ENCODE peak calls at places on chromosomes 4 and X, in ten cellular contexts. H is suprapubic skin, I is GM12865, P is GM20000, Q is fibroblast of lung, Z is B cell, T is astrocyte of the spinal cord, X is BE2C, L is AG09309, R is cardiac muscle cell. F is an unnamed sample.

GRCh38 chrX:151899622-151900021 is 13.1 kb upstream of the MAGEA4 start:
- DNase-seq in H (no peak), I (no peak), P (no peak), Q (peak; percentile 2), Z (no peak), T (peak; percentile 9), X (no peak), L (no peak), R (peak; percentile 33), F (peak; percentile 64)

GRCh38 chr4:83449009-83449408 is 6.6 kb downstream of the HELQ start:
- DNase-seq in H (no peak), I (no peak), P (no peak), Q (no peak), Z (no peak), T (no peak), X (no peak), L (no peak), R (no peak), F (no peak)

GRCh38 chr4:174201898-174202297 is 81.6 kb downstream of the FBXO8 start:
- DNase-seq in H (no peak), I (no peak), P (no peak), Q (peak; percentile 38), Z (no peak), T (no peak), X (no peak), L (no peak), R (no peak), F (no peak)

GRCh38 chr4:92634891-92635290 is 331.1 kb downstream of the GRID2 start:
- DNase-seq in H (no peak), I (no peak), P (no peak), Q (no peak), Z (no peak), T (peak; percentile 18), X (no peak), L (no peak), R (no peak), F (no peak)

GRCh38 chr4:108114503-108114902 is 54.2 kb downstream of the LEF1 start:
- DNase-seq in H (no peak), I (no peak), P (no peak), Q (no peak), Z (no peak), T (no peak), X (no peak), L (no peak), R (no peak), F (no peak)

GRCh38 chr4:79611026-79611425 is 203.0 kb upstream of the GK2 start:
- DNase-seq in H (no peak), I (no peak), P (no peak), Q (no peak), Z (no peak), T (no peak), X (no peak), L (no peak), R (no peak), F (no peak)

GRCh38 chrX:119618439-119618838 is 12.2 kb upstream of the NKRF start:
- DNase-seq in H (no peak), I (peak; percentile 42), P (no peak), Q (no peak), Z (peak; percentile 58), T (no peak), X (no peak), L (no peak), R (no peak), F (no peak)

GRCh38 chr4:4386296-4386735 is 586 bp upstream of the NSG1 start:
- DNase-seq in H (no peak), I (no peak), P (no peak), Q (no peak), Z (no peak), T (no peak), X (peak; percentile 75), L (no peak), R (peak; percentile 37), F (no peak)

GRCh38 chr4:48341776-48342558 is 638 bp downstream of the SLAIN2 start:
- DNase-seq in H (peak; percentile 87), I (peak; percentile 61), P (peak; percentile 52), Q (peak; percentile 22), Z (peak; percentile 52), T (peak; percentile 36), X (peak; percentile 72), L (no peak), R (peak; percentile 48), F (peak; percentile 60)

GRCh38 chrX:48695925-48696300 is 621 bp upstream of the SUV39H1 start:
- DNase-seq in H (no peak), I (no peak), P (peak; percentile 17), Q (no peak), Z (no peak), T (no peak), X (peak; percentile 55), L (no peak), R (no peak), F (no peak)

GRCh38 chr4:139555705-139556070 is 331 bp downstream of the SETD7 start:
- DNase-seq in H (peak; percentile 83), I (no peak), P (no peak), Q (peak; percentile 45), Z (no peak), T (no peak), X (no peak), L (no peak), R (no peak), F (peak; percentile 72)

GRCh38 chr4:139556071-139556734 is at the start of gene SETD7:
- DNase-seq in H (peak; percentile 90), I (peak; percentile 66), P (peak; percentile 65), Q (peak; percentile 79), Z (peak; percentile 64), T (peak; percentile 82), X (peak; percentile 79), L (peak; percentile 34), R (peak; percentile 86), F (peak; percentile 78)

GRCh38 chr4:139558235-139559094 is 2.4 kb upstream of the SETD7 start:
- DNase-seq in H (no peak), I (no peak), P (no peak), Q (no peak), Z (no peak), T (no peak), X (no peak), L (no peak), R (no peak), F (no peak)

GRCh38 chr4:139557506-139558110 is 1.6 kb upstream of the SETD7 start:
- DNase-seq in H (no peak), I (no peak), P (no peak), Q (no peak), Z (no peak), T (no peak), X (no peak), L (no peak), R (no peak), F (no peak)

DNA sequence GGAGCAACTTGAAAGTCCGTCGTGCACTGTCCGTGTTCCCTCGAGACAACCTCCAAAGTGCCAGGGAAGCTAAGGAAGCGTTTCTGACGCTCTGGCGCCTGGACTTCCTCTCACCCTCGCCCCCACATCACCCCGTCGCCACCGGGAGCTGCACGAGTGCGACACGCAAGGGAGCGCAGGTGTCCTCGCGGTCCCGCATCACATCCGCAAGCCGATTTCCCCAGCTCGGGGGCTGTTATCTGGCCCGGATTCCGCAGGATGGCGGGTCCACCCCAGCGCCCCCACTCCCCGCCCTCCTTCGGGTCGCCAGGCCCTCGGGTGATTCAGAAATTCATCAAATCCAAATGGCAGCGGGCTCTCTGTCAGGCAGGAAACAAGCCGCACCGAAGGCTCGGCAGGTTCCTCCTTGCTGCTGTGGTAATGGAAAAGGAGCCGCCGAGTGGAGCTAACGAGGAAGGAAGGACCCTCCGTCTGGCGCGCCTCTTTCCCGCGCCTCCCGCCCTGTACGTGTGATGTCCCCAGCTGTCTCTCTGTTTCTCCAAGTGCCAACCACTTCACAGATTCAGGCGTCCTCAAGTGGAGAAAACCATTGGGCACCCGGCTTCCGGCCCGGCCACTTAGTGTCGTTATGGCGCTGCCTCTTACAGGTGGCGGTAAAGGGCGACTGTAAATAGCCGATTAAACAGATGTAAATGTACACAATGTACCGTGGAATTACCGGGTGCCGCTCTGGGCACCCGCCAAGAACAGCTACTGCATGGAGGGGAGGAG is 901 bp upstream of the SETD7 start:
- DNase-seq in H (peak; percentile 82), I (peak; percentile 62), P (peak; percentile 43), Q (no peak), Z (peak; percentile 72), T (peak; percentile 33), X (peak; percentile 60), L (no peak), R (no peak), F (peak; percentile 53)
- TF ChIP-seq CTCF in H (no peak), I (no peak), P (no peak), Q (no peak), Z (no peak), T (no peak), X (no peak), L (no peak), R (no peak), F (no peak)

GRCh38 chrX:44643723-44644122 is 101.1 kb upstream of the FUNDC1 start:
- DNase-seq in H (no peak), I (no peak), P (no peak), Q (no peak), Z (no peak), T (no peak), X (no peak), L (no peak), R (no peak), F (no peak)
- TF ChIP-seq CTCF in H (no peak), I (no peak), P (no peak), Q (no peak), Z (no peak), T (no peak), X (no peak), L (no peak), R (no peak), F (no peak)

GRCh38 chrX:7168366-7168765 is 20.4 kb upstream of the PUDP start:
- DNase-seq in H (no peak), I (no peak), P (no peak), Q (no peak), Z (no peak), T (no peak), X (no peak), L (no peak), R (no peak), F (no peak)

GRCh38 chrX:7169627-7170026 is 21.7 kb upstream of the PUDP start:
- DNase-seq in H (no peak), I (no peak), P (no peak), Q (no peak), Z (no peak), T (no peak), X (no peak), L (no peak), R (no peak), F (no peak)

DNA sequence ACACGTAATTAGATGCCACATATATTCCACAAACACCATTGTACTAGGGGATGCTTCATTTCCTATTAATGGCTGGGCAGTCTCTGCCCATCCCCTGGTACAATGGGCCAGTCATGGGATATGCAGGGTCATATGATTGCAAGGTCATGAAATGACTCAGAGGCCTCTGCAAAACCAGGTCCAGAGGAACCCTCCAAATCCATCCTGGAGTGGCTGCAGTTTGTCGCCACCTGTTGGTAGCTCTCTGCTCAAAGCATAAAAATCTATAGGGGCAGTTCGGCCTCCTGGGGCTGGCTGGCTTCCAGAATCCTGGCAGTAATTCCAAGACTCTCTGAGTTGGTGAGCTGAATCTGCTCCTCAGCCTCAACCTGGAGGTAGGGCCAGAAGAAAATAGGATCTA is 22.9 kb upstream of the PUDP start:
- DNase-seq in H (no peak), I (peak; percentile 13), P (no peak), Q (peak; percentile 5), Z (no peak), T (no peak), X (peak; percentile 39), L (no peak), R (peak; percentile 13), F (no peak)
- TF ChIP-seq CTCF in H (no peak), I (peak; percentile 11), P (no peak), Q (peak; percentile 12), Z (peak; percentile 25), T (peak; percentile 37), X (peak; percentile 50), L (peak; percentile 32), R (no peak), F (no peak)

GRCh38 chr4:109332926-109333464 is 30.5 kb upstream of the COL25A1 start:
- DNase-seq in H (no peak), I (peak; percentile 28), P (no peak), Q (no peak), Z (no peak), T (no peak), X (peak; percentile 18), L (no peak), R (peak; percentile 10), F (peak; percentile 4)
- TF ChIP-seq CTCF in H (no peak), I (peak; percentile 40), P (no peak), Q (peak; percentile 18), Z (no peak), T (peak; percentile 23), X (peak; percentile 39), L (peak; percentile 43), R (peak; percentile 42), F (peak; percentile 25)